ENCODE peak calls at places on chromosomes 4 and X, in ten cellular contexts. One of them, this sample, is unnamed.

GRCh38 chrX:18309401-18309800 is 45.1 kb downstream of the SCML2 start:
- DNase-seq in left ventricle myocardium inferior: no peak
- DNase-seq in tibial artery: no peak
- DNase-seq in tibial nerve: no peak
- DNase-seq in lung: no peak
- DNase-seq in ovary: no peak
- DNase-seq in HepG2: no peak
- DNase-seq in heart left ventricle: no peak
- DNase-seq in A549: no peak
- DNase-seq in mammary epithelial cell: no peak
- DNase-seq in this sample: no peak

GRCh38 chr4:3719836-3720235 is 46.3 kb upstream of the ADRA2C start:
- DNase-seq in left ventricle myocardium inferior: no peak
- DNase-seq in tibial artery: no peak
- DNase-seq in tibial nerve: no peak
- DNase-seq in lung: no peak
- DNase-seq in ovary: no peak
- DNase-seq in HepG2: no peak
- DNase-seq in heart left ventricle: no peak
- DNase-seq in A549: no peak
- DNase-seq in mammary epithelial cell: no peak
- DNase-seq in this sample: no peak

GRCh38 chrX:129006491-129006890 is 516.8 kb downstream of the SMARCA1 start:
- DNase-seq in left ventricle myocardium inferior: no peak
- DNase-seq in tibial artery: no peak
- DNase-seq in tibial nerve: no peak
- DNase-seq in lung: no peak
- DNase-seq in ovary: no peak
- DNase-seq in HepG2: no peak
- DNase-seq in heart left ventricle: no peak
- DNase-seq in A549: no peak
- DNase-seq in mammary epithelial cell: no peak
- DNase-seq in this sample: no peak

GRCh38 chr4:72302981-72303704 is 265.9 kb downstream of the ADAMTS3 start:
- DNase-seq in left ventricle myocardium inferior: no peak
- DNase-seq in tibial artery: no peak
- DNase-seq in tibial nerve: peak; percentile 43
- DNase-seq in lung: peak; percentile 31
- DNase-seq in ovary: no peak
- DNase-seq in HepG2: peak; percentile 34
- DNase-seq in heart left ventricle: no peak
- DNase-seq in A549: peak; percentile 24
- DNase-seq in mammary epithelial cell: peak; percentile 29
- DNase-seq in this sample: peak; percentile 20

GRCh38 chrX:1754077-1754476 is 139.2 kb downstream of the ASMT start:
- DNase-seq in left ventricle myocardium inferior: no peak
- DNase-seq in tibial artery: no peak
- DNase-seq in tibial nerve: no peak
- DNase-seq in lung: no peak
- DNase-seq in ovary: no peak
- DNase-seq in HepG2: no peak
- DNase-seq in heart left ventricle: no peak
- DNase-seq in A549: no peak
- DNase-seq in mammary epithelial cell: no peak
- DNase-seq in this sample: no peak

GRCh38 chr4:15958562-15958961 is 4.4 kb downstream of the FGFBP2 start:
- DNase-seq in left ventricle myocardium inferior: no peak
- DNase-seq in tibial artery: no peak
- DNase-seq in tibial nerve: no peak
- DNase-seq in lung: no peak
- DNase-seq in ovary: no peak
- DNase-seq in HepG2: no peak
- DNase-seq in heart left ventricle: no peak
- DNase-seq in A549: no peak
- DNase-seq in mammary epithelial cell: no peak
- DNase-seq in this sample: no peak

GRCh38 chrX:111040377-111041017 is 55.5 kb upstream of the PAK3 start:
- DNase-seq in left ventricle myocardium inferior: no peak
- DNase-seq in tibial artery: no peak
- DNase-seq in tibial nerve: no peak
- DNase-seq in lung: no peak
- DNase-seq in ovary: no peak
- DNase-seq in HepG2: no peak
- DNase-seq in heart left ventricle: no peak
- DNase-seq in A549: peak; percentile 11
- DNase-seq in mammary epithelial cell: peak; percentile 70
- DNase-seq in this sample: peak; percentile 44

GRCh38 chr4:77586953-77587383 is 18.7 kb upstream of the CXCL13 start:
- DNase-seq in left ventricle myocardium inferior: no peak
- DNase-seq in tibial artery: no peak
- DNase-seq in tibial nerve: no peak
- DNase-seq in lung: no peak
- DNase-seq in ovary: no peak
- DNase-seq in HepG2: no peak
- DNase-seq in heart left ventricle: no peak
- DNase-seq in A549: peak; percentile 12
- DNase-seq in mammary epithelial cell: peak; percentile 82
- DNase-seq in this sample: peak; percentile 61

GRCh38 chr4:153432971-153433752 is 33.0 kb upstream of the TMEM131L start:
- DNase-seq in left ventricle myocardium inferior: peak; percentile 26
- DNase-seq in tibial artery: peak; percentile 76
- DNase-seq in tibial nerve: peak; percentile 40
- DNase-seq in lung: peak; percentile 69
- DNase-seq in ovary: peak; percentile 22
- DNase-seq in HepG2: peak; percentile 79
- DNase-seq in heart left ventricle: peak; percentile 66
- DNase-seq in A549: peak; percentile 43
- DNase-seq in mammary epithelial cell: peak; percentile 94
- DNase-seq in this sample: peak; percentile 71

GRCh38 chr4:2924765-2925301 is 38.4 kb downstream of the NOP14 start:
- DNase-seq in left ventricle myocardium inferior: no peak
- DNase-seq in tibial artery: peak; percentile 41
- DNase-seq in tibial nerve: no peak
- DNase-seq in lung: no peak
- DNase-seq in ovary: no peak
- DNase-seq in HepG2: no peak
- DNase-seq in heart left ventricle: peak; percentile 18
- DNase-seq in A549: no peak
- DNase-seq in mammary epithelial cell: no peak
- DNase-seq in this sample: no peak

GRCh38 chr4:2320152-2320551 is 58.2 kb upstream of the MXD4 start:
- DNase-seq in left ventricle myocardium inferior: no peak
- DNase-seq in tibial artery: peak; percentile 21
- DNase-seq in tibial nerve: no peak
- DNase-seq in lung: no peak
- DNase-seq in ovary: no peak
- DNase-seq in HepG2: no peak
- DNase-seq in heart left ventricle: no peak
- DNase-seq in A549: no peak
- DNase-seq in mammary epithelial cell: no peak
- DNase-seq in this sample: no peak

GRCh38 chr4:146981651-146982050 is 36.0 kb upstream of the TTC29 start:
- DNase-seq in left ventricle myocardium inferior: no peak
- DNase-seq in tibial artery: no peak
- DNase-seq in tibial nerve: no peak
- DNase-seq in lung: no peak
- DNase-seq in ovary: no peak
- DNase-seq in HepG2: no peak
- DNase-seq in heart left ventricle: no peak
- DNase-seq in A549: no peak
- DNase-seq in mammary epithelial cell: no peak
- DNase-seq in this sample: no peak

DNA sequence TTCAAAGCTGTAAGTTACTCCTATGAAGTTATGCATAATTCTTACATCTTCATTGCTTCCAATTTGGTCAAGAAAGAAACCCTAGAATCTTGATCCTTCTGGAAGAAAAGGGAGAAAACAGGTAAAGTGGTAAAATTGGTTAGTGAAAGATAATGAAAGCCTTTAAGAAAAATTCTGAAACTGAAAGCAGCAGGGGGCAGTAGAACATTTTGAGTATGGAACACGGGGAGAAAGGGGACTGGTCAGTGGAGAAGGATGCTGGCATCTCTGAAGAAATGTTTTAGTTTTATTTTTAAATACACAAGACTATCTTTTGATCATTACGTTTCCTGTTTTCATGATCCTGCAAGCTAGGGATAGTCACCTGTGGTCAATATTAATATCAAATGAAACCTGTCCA is 54.3 kb downstream of the SLIT2 start:
- DNase-seq in left ventricle myocardium inferior: no peak
- DNase-seq in tibial artery: no peak
- DNase-seq in tibial nerve: no peak
- DNase-seq in lung: no peak
- DNase-seq in ovary: no peak
- DNase-seq in HepG2: no peak
- DNase-seq in heart left ventricle: no peak
- DNase-seq in A549: no peak
- DNase-seq in mammary epithelial cell: no peak
- DNase-seq in this sample: no peak
- TF ChIP-seq CTCF in left ventricle myocardium inferior: no peak
- TF ChIP-seq CTCF in tibial artery: no peak
- TF ChIP-seq CTCF in tibial nerve: peak; percentile 38
- TF ChIP-seq CTCF in lung: no peak
- TF ChIP-seq CTCF in ovary: no peak
- TF ChIP-seq CTCF in HepG2: no peak
- TF ChIP-seq CTCF in heart left ventricle: peak; percentile 10
- TF ChIP-seq CTCF in A549: no peak
- TF ChIP-seq CTCF in mammary epithelial cell: no peak
- TF ChIP-seq CTCF in this sample: no peak

GRCh38 chr4:151854731-151855130 is 93.9 kb upstream of the GATB start:
- DNase-seq in left ventricle myocardium inferior: no peak
- DNase-seq in tibial artery: no peak
- DNase-seq in tibial nerve: no peak
- DNase-seq in lung: no peak
- DNase-seq in ovary: no peak
- DNase-seq in HepG2: no peak
- DNase-seq in heart left ventricle: no peak
- DNase-seq in A549: no peak
- DNase-seq in mammary epithelial cell: no peak
- DNase-seq in this sample: no peak

GRCh38 chr4:151852202-151852601 is 91.4 kb upstream of the GATB start:
- DNase-seq in left ventricle myocardium inferior: no peak
- DNase-seq in tibial artery: no peak
- DNase-seq in tibial nerve: no peak
- DNase-seq in lung: no peak
- DNase-seq in ovary: no peak
- DNase-seq in HepG2: no peak
- DNase-seq in heart left ventricle: no peak
- DNase-seq in A549: no peak
- DNase-seq in mammary epithelial cell: no peak
- DNase-seq in this sample: no peak

GRCh38 chr4:151853034-151853433 is 92.2 kb upstream of the GATB start:
- DNase-seq in left ventricle myocardium inferior: no peak
- DNase-seq in tibial artery: no peak
- DNase-seq in tibial nerve: no peak
- DNase-seq in lung: no peak
- DNase-seq in ovary: no peak
- DNase-seq in HepG2: no peak
- DNase-seq in heart left ventricle: no peak
- DNase-seq in A549: no peak
- DNase-seq in mammary epithelial cell: no peak
- DNase-seq in this sample: no peak

GRCh38 chr4:151851354-151851753 is 90.5 kb upstream of the GATB start:
- DNase-seq in left ventricle myocardium inferior: no peak
- DNase-seq in tibial artery: no peak
- DNase-seq in tibial nerve: no peak
- DNase-seq in lung: no peak
- DNase-seq in ovary: no peak
- DNase-seq in HepG2: no peak
- DNase-seq in heart left ventricle: no peak
- DNase-seq in A549: no peak
- DNase-seq in mammary epithelial cell: no peak
- DNase-seq in this sample: no peak

GRCh38 chr4:151850751-151851150 is 89.9 kb upstream of the GATB start:
- DNase-seq in left ventricle myocardium inferior: no peak
- DNase-seq in tibial artery: no peak
- DNase-seq in tibial nerve: no peak
- DNase-seq in lung: no peak
- DNase-seq in ovary: no peak
- DNase-seq in HepG2: no peak
- DNase-seq in heart left ventricle: no peak
- DNase-seq in A549: no peak
- DNase-seq in mammary epithelial cell: peak; percentile 43
- DNase-seq in this sample: no peak
- H3K27ac ChIP-seq in left ventricle myocardium inferior: no peak overlapping the region
- H3K27ac ChIP-seq in tibial artery: peak overlapping the region; percentile 28
- H3K27ac ChIP-seq in tibial nerve: no peak overlapping the region
- H3K27ac ChIP-seq in lung: no peak overlapping the region
- H3K27ac ChIP-seq in ovary: no peak overlapping the region
- H3K27ac ChIP-seq in HepG2: no peak overlapping the region
- H3K27ac ChIP-seq in heart left ventricle: no peak overlapping the region
- H3K27ac ChIP-seq in A549: no peak overlapping the region
- H3K27ac ChIP-seq in mammary epithelial cell: no peak overlapping the region
- H3K27ac ChIP-seq in this sample: no peak overlapping the region

DNA sequence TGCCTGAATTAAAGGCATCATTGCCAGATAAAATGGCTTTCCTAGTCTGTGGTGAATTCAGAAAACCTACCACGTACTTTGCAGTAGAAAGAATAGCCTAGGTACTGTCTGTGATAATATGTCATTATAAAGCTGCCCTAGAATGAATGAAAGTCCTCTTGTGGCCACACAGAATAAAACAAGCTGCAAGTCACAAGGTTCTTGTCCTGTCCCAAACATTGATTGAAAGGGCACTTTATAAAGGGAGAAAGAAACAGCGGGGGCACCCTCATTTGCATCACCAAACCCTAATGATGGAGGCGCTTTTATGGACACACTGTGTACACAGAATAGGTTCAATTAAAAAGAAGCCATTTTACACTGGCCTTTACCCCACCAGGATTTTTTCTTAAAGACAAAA is 364.8 kb downstream of the AFF2 start:
- DNase-seq in left ventricle myocardium inferior: no peak
- DNase-seq in tibial artery: no peak
- DNase-seq in tibial nerve: no peak
- DNase-seq in lung: no peak
- DNase-seq in ovary: no peak
- DNase-seq in HepG2: no peak
- DNase-seq in heart left ventricle: no peak
- DNase-seq in A549: no peak
- DNase-seq in mammary epithelial cell: no peak
- DNase-seq in this sample: no peak
- TF ChIP-seq CTCF in left ventricle myocardium inferior: no peak
- TF ChIP-seq CTCF in tibial artery: no peak
- TF ChIP-seq CTCF in tibial nerve: no peak
- TF ChIP-seq CTCF in lung: no peak
- TF ChIP-seq CTCF in ovary: no peak
- TF ChIP-seq CTCF in HepG2: no peak
- TF ChIP-seq CTCF in heart left ventricle: no peak
- TF ChIP-seq CTCF in A549: no peak
- TF ChIP-seq CTCF in mammary epithelial cell: peak; percentile 11
- TF ChIP-seq CTCF in this sample: no peak

DNA sequence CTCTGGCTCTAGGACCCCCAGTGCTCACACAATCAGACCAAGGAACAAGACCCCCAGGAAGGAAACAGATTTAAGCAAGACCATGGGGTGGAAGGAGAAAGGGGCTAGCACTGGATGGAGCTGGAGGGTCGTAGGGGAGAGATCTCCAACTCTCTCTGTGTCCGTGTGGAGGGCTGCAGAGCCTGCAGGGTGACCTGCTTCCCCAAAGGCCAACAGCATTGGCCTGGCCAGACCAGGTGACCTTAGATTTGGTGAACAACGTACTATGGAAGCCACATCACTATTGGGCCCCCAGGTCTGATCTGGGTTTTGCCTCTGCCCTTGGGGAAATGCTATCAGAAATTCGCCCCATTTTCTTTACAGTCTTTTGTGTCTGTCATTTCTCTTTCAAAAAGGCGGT is 26.0 kb downstream of the NLGN3 start:
- DNase-seq in left ventricle myocardium inferior: no peak
- DNase-seq in tibial artery: no peak
- DNase-seq in tibial nerve: no peak
- DNase-seq in lung: no peak
- DNase-seq in ovary: no peak
- DNase-seq in HepG2: no peak
- DNase-seq in heart left ventricle: no peak
- DNase-seq in A549: no peak
- DNase-seq in mammary epithelial cell: no peak
- DNase-seq in this sample: no peak
- H3K27ac ChIP-seq in left ventricle myocardium inferior: no peak overlapping the region
- H3K27ac ChIP-seq in tibial artery: no peak overlapping the region
- H3K27ac ChIP-seq in tibial nerve: no peak overlapping the region
- H3K27ac ChIP-seq in lung: no peak overlapping the region
- H3K27ac ChIP-seq in ovary: no peak overlapping the region
- H3K27ac ChIP-seq in HepG2: no peak overlapping the region
- H3K27ac ChIP-seq in heart left ventricle: no peak overlapping the region
- H3K27ac ChIP-seq in A549: no peak overlapping the region
- H3K27ac ChIP-seq in mammary epithelial cell: no peak overlapping the region
- H3K27ac ChIP-seq in this sample: no peak overlapping the region